ENCODE peak calls at places on chromosomes 5 and 9, in six cellular contexts. M, P, V, C, W and H are unnamed samples.
A peak's percentile ranks its signal among the peaks of the same experiment; 100 is the strongest.

GRCh38 chr9:104589611-104590010 is 9.6 kb downstream of the OR13C5 start:
- DNase-seq in W (no peak), M (no peak), C (no peak), P (no peak), V (no peak), H (no peak)

GRCh38 chr5:8829322-8830029 is 716.4 kb downstream of the SEMA5A start:
- DNase-seq in V (peak; percentile 99), C (no peak), P (peak; percentile 96), M (no peak), W (peak; percentile 34), H (no peak)

GRCh38 chr9:37034320-37034937 is 361 bp upstream of the PAX5 start:
- DNase-seq in V (no peak), W (no peak), C (no peak), M (no peak), P (no peak), H (no peak)

GRCh38 chr5:144297083-144297482 is 126.4 kb downstream of the KCTD16 start:
- DNase-seq in C (no peak), V (no peak), P (no peak), W (no peak), M (no peak), H (no peak)

GRCh38 chr5:83255268-83255667 is 177.9 kb downstream of the XRCC4 start:
- DNase-seq in V (peak; percentile 40), W (no peak), P (peak; percentile 40), M (no peak), C (no peak), H (no peak)

GRCh38 chr5:90878549-90879196 is 320.1 kb downstream of the ADGRV1 start:
- DNase-seq in P (peak; percentile 16), W (no peak), V (peak; percentile 66), M (no peak), C (no peak), H (no peak)

GRCh38 chr9:4837768-4838546 is 45.2 kb downstream of the RCL1 start:
- DNase-seq in V (peak; percentile 94), P (no peak), W (no peak), C (no peak), M (no peak), H (no peak)

GRCh38 chr9:72960446-72960845 is 7.6 kb upstream of the ALDH1A1 start:
- DNase-seq in V (peak; percentile 34), P (peak; percentile 77), C (no peak), M (no peak), W (no peak), H (no peak)

GRCh38 chr5:39333104-39333503 is 31.2 kb downstream of the C9 start:
- DNase-seq in W (no peak), C (no peak), M (no peak), P (no peak), V (no peak), H (no peak)

GRCh38 chr9:114737118-114737517 is 55.1 kb upstream of the TEX48 start:
- DNase-seq in V (no peak), C (no peak), P (no peak), W (no peak), M (no peak), H (no peak)

GRCh38 chr5:174401793-174402192 is 322.6 kb upstream of the MSX2 start:
- DNase-seq in M (no peak), W (no peak), P (no peak), V (no peak), C (no peak), H (no peak)

GRCh38 chr9:136665111-136665703 is 2.5 kb downstream of the EGFL7 start:
- DNase-seq in W (no peak), M (peak; percentile 69), V (peak; percentile 35), P (no peak), C (no peak), H (no peak)

GRCh38 chr5:17951392-17952169 is 317.3 kb downstream of the TAF11L14 start:
- DNase-seq in W (no peak), P (peak; percentile 54), M (peak; percentile 52), V (no peak), C (no peak), H (no peak)

GRCh38 chr5:42984307-42984706 is 55.8 kb downstream of the ANXA2R start:
- DNase-seq in P (peak; percentile 72), C (no peak), M (no peak), W (no peak), V (no peak), H (no peak)

GRCh38 chr5:148140846-148141245 is 27.5 kb upstream of the SPINK14 start:
- DNase-seq in W (no peak), V (no peak), C (no peak), P (no peak), M (no peak), H (no peak)

GRCh38 chr5:107553063-107553676 is 117.6 kb downstream of the EFNA5 start:
- DNase-seq in W (no peak), M (peak; percentile 66), V (peak; percentile 33), C (no peak), P (peak; percentile 30), H (no peak)

GRCh38 chr5:126523818-126524522 is 71.0 kb downstream of the ALDH7A1 start:
- DNase-seq in V (no peak), W (no peak), P (no peak), C (no peak), M (no peak), H (no peak)

GRCh38 chr5:111511174-111512025 is 935 bp downstream of the STARD4 start:
- DNase-seq in W (no peak), V (no peak), P (peak; percentile 24), C (no peak), M (peak; percentile 12), H (no peak)

GRCh38 chr5:113294341-113295110 is 140.3 kb downstream of the TSSK1B start:
- DNase-seq in C (peak; percentile 53), V (peak; percentile 96), P (peak; percentile 79), M (peak; percentile 87), W (peak; percentile 92), H (peak; percentile 87)
- H3K27ac ChIP-seq in C (peak overlapping the region; percentile 18), V (peak overlapping the region; percentile 85), P (peak overlapping the region; percentile 70), M (no peak overlapping the region), W (peak overlapping the region; percentile 93), H (no peak overlapping the region)

DNA sequence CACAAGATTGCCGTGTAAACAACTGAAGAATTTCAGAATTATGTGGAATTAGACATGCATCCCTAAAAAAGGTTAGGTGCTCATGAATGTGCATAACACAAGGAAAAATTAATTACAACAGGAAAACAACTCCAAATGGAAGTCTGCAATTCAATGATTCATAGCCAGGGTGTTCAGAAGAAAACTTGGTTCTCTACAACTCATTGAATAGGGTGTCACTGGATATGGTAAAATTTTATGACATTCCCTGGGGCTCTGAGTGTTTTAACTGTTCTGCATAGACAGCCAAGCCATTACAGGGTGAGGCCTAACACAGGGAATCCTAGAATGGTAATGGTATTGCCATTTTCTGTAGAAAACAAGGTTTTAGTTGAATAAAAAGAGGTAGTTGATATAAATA is 24.4 kb upstream of the ZSWIM6 start:
- DNase-seq in P (no peak), W (no peak), C (no peak), V (no peak), M (no peak), H (no peak)
- H3K27ac ChIP-seq in P (no peak overlapping the region), W (no peak overlapping the region), C (no peak overlapping the region), V (no peak overlapping the region), M (no peak overlapping the region), H (no peak overlapping the region)

GRCh38 chr5:168364151-168364661 is 72.8 kb downstream of the WWC1 start:
- DNase-seq in V (no peak), C (no peak), W (no peak), M (no peak), P (peak; percentile 87), H (no peak)
- H3K27ac ChIP-seq in V (peak overlapping the region; percentile 13), C (no peak overlapping the region), W (no peak overlapping the region), M (no peak overlapping the region), P (peak overlapping the region; percentile 46), H (no peak overlapping the region)

DNA sequence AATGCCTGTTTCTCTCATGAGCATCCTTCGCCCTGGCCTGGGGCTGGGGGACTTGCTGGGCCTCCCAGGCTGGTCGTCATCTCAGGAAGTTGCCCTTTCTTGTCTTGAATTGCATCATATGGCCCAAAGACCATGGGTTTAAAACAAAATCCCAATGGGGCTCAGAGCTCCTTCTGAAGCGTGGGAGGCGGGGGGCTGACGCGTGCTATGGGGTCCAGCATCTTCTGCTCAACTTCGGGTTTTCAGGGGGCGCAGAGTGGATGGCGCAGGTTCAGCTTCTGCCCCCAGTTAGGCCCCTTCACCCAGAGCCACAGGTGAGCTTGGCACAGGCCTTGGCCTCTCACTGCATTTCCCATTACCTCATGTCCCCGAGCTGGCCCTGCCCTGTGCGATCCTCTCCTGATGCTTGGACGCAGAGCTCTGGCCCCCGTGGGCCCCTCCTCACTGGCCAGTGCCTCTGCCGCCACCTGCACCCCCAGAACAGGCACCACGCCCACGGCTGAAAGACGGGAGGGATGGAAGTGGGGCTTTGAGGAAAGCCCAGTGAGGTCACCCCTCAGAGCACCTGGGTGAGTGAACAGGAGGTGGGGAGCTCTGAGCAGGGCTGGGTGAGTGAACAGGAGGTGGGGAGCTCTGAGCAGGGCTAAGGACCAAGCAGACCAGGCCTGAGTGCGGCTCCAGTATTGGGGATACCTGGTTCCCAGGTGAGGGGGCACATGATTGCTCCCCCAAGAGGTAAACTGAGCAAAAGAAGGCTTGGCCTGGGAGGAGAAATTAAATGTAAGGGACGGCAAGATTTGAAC is 56.0 kb downstream of the TRIP13 start:
- DNase-seq in W (peak; percentile 11), M (no peak), C (no peak), V (no peak), P (no peak), H (no peak)
- H3K27ac ChIP-seq in W (no peak overlapping the region), M (no peak overlapping the region), C (no peak overlapping the region), V (no peak overlapping the region), P (no peak overlapping the region), H (no peak overlapping the region)

DNA sequence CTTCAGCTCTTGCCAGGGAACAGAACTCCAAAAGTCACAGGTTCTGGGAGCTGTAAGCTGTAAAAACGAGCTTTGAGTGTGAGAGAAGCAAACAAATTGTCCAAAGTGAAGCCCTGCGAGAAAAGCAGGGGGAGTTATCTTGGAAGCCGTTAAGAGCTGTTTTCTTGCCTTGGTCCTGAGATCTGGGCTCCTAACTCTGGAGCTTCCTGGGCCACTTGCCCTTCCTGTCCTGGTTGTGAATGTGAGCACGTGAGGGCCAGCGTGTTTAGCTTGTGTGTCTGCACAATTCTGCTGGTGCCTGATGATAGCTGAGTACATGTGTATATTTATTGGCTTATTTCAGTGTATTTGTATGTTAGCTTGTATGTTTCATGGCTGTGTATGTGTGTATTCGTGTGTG is 40.5 kb downstream of the DAB2IP start:
- DNase-seq in P (no peak), M (no peak), V (no peak), C (no peak), W (no peak), H (no peak)
- H3K27ac ChIP-seq in P (no peak overlapping the region), M (no peak overlapping the region), V (peak overlapping the region; percentile 57), C (no peak overlapping the region), W (peak overlapping the region; percentile 81), H (no peak overlapping the region)

GRCh38 chr5:56464935-56465756 is 232.0 kb upstream of the ANKRD55 start:
- DNase-seq in V (no peak), M (no peak), C (no peak), P (no peak), W (no peak), H (no peak)
- H3K27ac ChIP-seq in V (no peak overlapping the region), M (no peak overlapping the region), C (no peak overlapping the region), P (no peak overlapping the region), W (no peak overlapping the region), H (no peak overlapping the region)

DNA sequence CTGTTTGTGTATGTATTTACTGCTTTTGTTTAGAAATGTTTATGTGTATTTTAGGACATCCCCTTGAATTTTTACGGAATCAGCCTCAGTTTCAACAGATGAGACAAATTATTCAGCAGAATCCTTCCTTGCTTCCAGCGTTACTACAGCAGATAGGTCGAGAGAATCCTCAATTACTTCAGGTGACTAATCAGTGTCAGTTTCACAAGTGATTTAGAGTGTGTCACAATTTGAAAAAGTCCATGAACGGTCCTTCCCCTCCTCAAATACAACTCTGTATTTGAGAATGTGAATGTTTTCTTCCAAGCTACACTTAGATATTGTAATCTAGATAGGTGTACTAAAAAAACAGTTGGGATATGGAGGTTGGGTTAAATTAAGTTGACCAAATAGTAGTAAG is 40.8 kb downstream of the RAD23B start:
- DNase-seq in V (no peak), M (no peak), C (no peak), W (no peak), P (no peak), H (no peak)
- H3K27ac ChIP-seq in V (peak overlapping the region; percentile 8), M (no peak overlapping the region), C (no peak overlapping the region), W (no peak overlapping the region), P (no peak overlapping the region), H (no peak overlapping the region)